ENCODE peak calls at places on chromosomes 16 and 17, in ten cellular contexts. V is cardiac muscle cell; P is kidney; I is activated CD4-positive, alpha-beta memory T cell treated with anti-CD3 and anti-CD28 coated beads for 36 hours; T is HuH-7.5; J is effector CD4-positive, alpha-beta T cell; A is NCI-H1930; G is MCF 10A; L is GM12892; W is fibroblast of lung. F is an unnamed sample.

GRCh38 chr17:48202945-48203344 is 95.4 kb downstream of the SNX11 start:
- DNase-seq in T (no peak), G (no peak), I (no peak), J (no peak), P (no peak), A (no peak), V (no peak), W (no peak), L (no peak), F (no peak)

GRCh38 chr16:51180719-51181494 is 29.8 kb upstream of the SALL1 start:
- DNase-seq in P (no peak), W (no peak), G (no peak), I (no peak), J (no peak), T (no peak), V (no peak), L (no peak), A (no peak), F (no peak)

GRCh38 chr17:4833941-4834501 is 881 bp downstream of the MINK1 start:
- DNase-seq in L (no peak), A (no peak), I (peak), W (peak), J (no peak), V (peak), T (no peak), P (peak), G (peak), F (no peak)

GRCh38 chr17:66949501-66949900 is 15.0 kb upstream of the CACNG4 start:
- DNase-seq in G (peak), P (peak), L (no peak), T (no peak), V (no peak), A (no peak), W (no peak), I (no peak), J (no peak), F (no peak)

GRCh38 chr17:82283208-82283749 is 9.8 kb upstream of the CSNK1D start:
- DNase-seq in J (no peak), G (peak), P (peak), W (peak), V (peak), T (no peak), A (no peak), I (peak), L (no peak), F (peak)

GRCh38 chr16:81551821-81552304 is 107.3 kb downstream of the CMIP start:
- DNase-seq in W (peak), A (no peak), J (no peak), G (no peak), V (peak), P (peak), L (no peak), T (no peak), I (no peak), F (no peak)

GRCh38 chr16:68760671-68761275 is 23.7 kb downstream of the CDH1 start:
- DNase-seq in L (no peak), A (no peak), G (peak), T (no peak), V (peak), W (no peak), I (peak), J (no peak), P (no peak), F (no peak)

GRCh38 chr16:66199189-66199588 is 167.3 kb upstream of the CDH5 start:
- DNase-seq in L (no peak), T (no peak), A (no peak), G (peak), J (no peak), I (no peak), V (peak), W (peak), P (no peak), F (no peak)

GRCh38 chr17:76568771-76569170 is 16.9 kb downstream of the ST6GALNAC2 start:
- DNase-seq in L (no peak), I (no peak), J (no peak), A (no peak), G (no peak), V (no peak), T (no peak), W (no peak), P (no peak), F (no peak)

GRCh38 chr17:64641499-64641898 is 20.6 kb downstream of the SMURF2 start:
- DNase-seq in J (no peak), W (peak), L (no peak), A (no peak), I (no peak), P (no peak), T (no peak), G (peak), V (peak), F (no peak)

GRCh38 chr16:30028438-30029093 is 2.5 kb downstream of the TLCD3B start:
- DNase-seq in V (peak), J (no peak), A (no peak), P (no peak), I (peak), L (no peak), T (no peak), W (no peak), G (peak), F (no peak)

GRCh38 chr16:51267676-51268075 is 116.6 kb upstream of the SALL1 start:
- DNase-seq in L (no peak), G (no peak), V (no peak), J (no peak), A (no peak), I (no peak), T (no peak), P (no peak), W (no peak), F (no peak)

GRCh38 chr16:13919330-13919682 is 648 bp upstream of the ERCC4 start:
- DNase-seq in I (no peak), G (peak), A (peak), W (peak), T (peak), V (peak), P (no peak), J (no peak), L (no peak), F (peak)

GRCh38 chr17:798246-798645 is 16.1 kb downstream of the MRM3 start:
- DNase-seq in L (no peak), I (no peak), P (no peak), G (no peak), T (no peak), V (no peak), W (no peak), A (no peak), J (no peak), F (no peak)

GRCh38 chr16:81796035-81796434 is 16.9 kb downstream of the PLCG2 start:
- DNase-seq in I (no peak), V (no peak), J (no peak), T (no peak), W (no peak), P (no peak), G (no peak), L (no peak), A (no peak), F (no peak)

GRCh38 chr17:79545251-79546005 is 65.4 kb downstream of the RBFOX3 start:
- DNase-seq in J (no peak), W (no peak), T (no peak), A (no peak), P (peak), G (no peak), V (no peak), I (no peak), L (no peak), F (no peak)